ENCODE peak calls at places on chromosome 2, in eight cellular contexts. Q is choroid plexus epithelial cell, R is tibial artery, O is psoas muscle, G is mucosa of descending colon, J is WTC11, A is GM13977, H is bronchial epithelial cell. F is an unnamed sample.

GRCh38 chr2:204842731-204843490 is 297.6 kb downstream of the PARD3B start:
- DNase-seq in H (peak), Q (peak), J (no peak), R (no peak), A (no peak), G (no peak), O (peak), F (no peak)

GRCh38 chr2:98514879-98515570 is 70.4 kb downstream of the INPP4A start:
- DNase-seq in A (peak), J (no peak), R (peak), O (no peak), G (no peak), H (peak), Q (peak), F (no peak)

GRCh38 chr2:36539631-36540030 is 58.3 kb downstream of the FEZ2 start:
- DNase-seq in H (peak), R (no peak), Q (no peak), O (no peak), G (no peak), A (peak), J (no peak), F (no peak)

GRCh38 chr2:232386740-232387450 is 8.3 kb downstream of the ALPP start:
- DNase-seq in A (no peak), O (no peak), H (no peak), G (no peak), R (no peak), J (peak), Q (peak), F (no peak)

GRCh38 chr2:85871494-85872164 is 17.2 kb downstream of the ST3GAL5 start:
- DNase-seq in H (no peak), J (no peak), R (no peak), G (no peak), Q (no peak), O (no peak), A (no peak), F (no peak)

GRCh38 chr2:230054079-230054478 is 14.6 kb downstream of the SLC16A14 start:
- DNase-seq in R (no peak), G (no peak), A (peak), Q (peak), O (no peak), H (peak), J (no peak), F (no peak)

GRCh38 chr2:232339121-232340081 is 39.1 kb upstream of the ALPP start:
- DNase-seq in R (peak), Q (no peak), G (no peak), O (peak), A (no peak), H (no peak), J (peak), F (peak)

GRCh38 chr2:219947575-219947974 is 320.1 kb downstream of the SLC4A3 start:
- DNase-seq in H (no peak), A (no peak), R (no peak), G (no peak), Q (peak), J (no peak), O (no peak), F (no peak)

GRCh38 chr2:216683846-216684245 is 11.5 kb downstream of the IGFBP5 start:
- DNase-seq in R (peak), O (peak), J (no peak), A (no peak), Q (peak), H (peak), G (no peak), F (peak)

GRCh38 chr2:191222507-191222906 is 22.7 kb upstream of the MYO1B start:
- DNase-seq in Q (peak), R (no peak), G (no peak), O (no peak), H (peak), J (no peak), A (no peak), F (no peak)

GRCh38 chr2:143708682-143709081 is 579.5 kb downstream of the ARHGAP15 start:
- DNase-seq in R (no peak), J (no peak), H (no peak), G (no peak), O (no peak), A (no peak), Q (no peak), F (no peak)

GRCh38 chr2:221501210-221501882 is 70.8 kb downstream of the EPHA4 start:
- DNase-seq in O (no peak), A (no peak), G (no peak), R (no peak), Q (peak), H (peak), J (no peak), F (no peak)

GRCh38 chr2:227817940-227818568 is 4.4 kb downstream of the CCL20 start:
- DNase-seq in O (peak), H (peak), Q (peak), R (peak), A (no peak), G (peak), J (peak), F (peak)

GRCh38 chr2:49251766-49252165 is 97.5 kb upstream of the FSHR start:
- DNase-seq in Q (peak), J (no peak), A (no peak), G (no peak), O (no peak), H (peak), R (no peak), F (no peak)

GRCh38 chr2:240326246-240326645 is 109.2 kb upstream of the GPC1 start:
- DNase-seq in O (no peak), R (no peak), H (peak), J (no peak), Q (peak), A (no peak), G (no peak), F (no peak)

GRCh38 chr2:100759901-100760300 is 60.0 kb upstream of the NPAS2 start:
- DNase-seq in Q (no peak), G (no peak), J (no peak), H (no peak), R (no peak), O (no peak), A (no peak), F (no peak)

GRCh38 chr2:109168716-109169115 is 39.7 kb downstream of the SH3RF3 start:
- DNase-seq in R (no peak), A (no peak), O (no peak), G (no peak), Q (peak), J (no peak), H (no peak), F (no peak)

GRCh38 chr2:109168080-109168479 is 39.1 kb downstream of the SH3RF3 start:
- DNase-seq in A (no peak), R (no peak), O (no peak), Q (peak), H (no peak), G (no peak), J (no peak), F (no peak)

GRCh38 chr2:109162999-109163398 is 34.0 kb downstream of the SH3RF3 start:
- DNase-seq in R (peak), Q (peak), A (no peak), H (no peak), O (peak), G (no peak), J (no peak), F (no peak)

GRCh38 chr2:109164739-109165221 is 35.8 kb downstream of the SH3RF3 start:
- DNase-seq in G (no peak), H (no peak), A (no peak), Q (no peak), J (no peak), R (peak), O (no peak), F (no peak)

DNA sequence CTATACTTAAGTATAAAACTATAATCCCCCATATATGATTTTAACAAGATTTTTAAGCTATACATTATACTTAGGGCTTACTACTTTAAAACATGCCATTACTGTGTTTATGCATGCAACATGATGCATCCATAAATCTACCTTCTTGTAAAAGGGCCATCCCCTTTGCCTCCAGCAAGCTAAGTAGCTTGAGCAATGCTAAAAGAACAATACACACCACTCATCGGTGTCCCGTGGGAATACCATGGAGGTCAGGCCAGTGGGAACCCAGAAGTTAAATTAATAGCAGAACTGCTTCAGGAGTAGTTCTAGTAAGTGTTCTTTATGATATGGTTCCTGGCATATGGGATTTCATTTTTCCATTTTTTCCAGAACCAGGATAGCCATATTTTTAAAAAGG is 37.8 kb downstream of the SH3RF3 start:
- DNase-seq in Q (peak), A (no peak), H (no peak), J (no peak), R (no peak), O (no peak), G (no peak), F (no peak)
- TF ChIP-seq CTCF in Q (no peak), A (no peak), H (no peak), J (no peak), R (no peak), O (no peak), G (no peak), F (no peak)

DNA sequence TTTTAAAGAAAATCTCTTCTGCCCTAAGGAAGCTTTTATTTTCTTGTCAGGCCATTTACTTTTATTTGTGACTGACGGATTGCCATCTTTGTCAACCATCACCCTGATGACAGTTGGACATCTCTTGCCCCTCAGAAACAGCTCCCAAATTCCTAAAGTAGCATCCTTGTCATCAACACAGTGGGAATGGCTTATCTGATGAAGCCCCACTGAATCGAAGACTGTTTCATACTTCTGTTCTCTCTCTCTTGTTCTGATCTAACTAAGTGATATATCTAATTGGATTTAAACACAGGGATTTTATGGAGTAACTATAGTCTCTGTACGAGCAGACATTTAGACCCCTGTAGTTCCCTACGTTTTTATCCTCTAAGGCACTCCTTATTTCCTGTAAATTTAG is 285.0 kb downstream of the LRRTM1 start:
- DNase-seq in R (no peak), A (no peak), Q (no peak), G (no peak), O (no peak), J (no peak), H (no peak), F (no peak)
- TF ChIP-seq CTCF in R (no peak), A (no peak), Q (no peak), G (no peak), O (no peak), J (no peak), H (no peak), F (no peak)

GRCh38 chr2:149332364-149332763 is 2.0 kb downstream of the LYPD6 start:
- DNase-seq in R (no peak), H (no peak), A (no peak), O (no peak), J (no peak), Q (no peak), G (no peak), F (no peak)

GRCh38 chr2:149331023-149331400 is 625 bp downstream of the LYPD6 start:
- DNase-seq in A (no peak), Q (no peak), J (peak), G (no peak), O (peak), R (no peak), H (no peak), F (no peak)

GRCh38 chr2:149329068-149329467 is 1.3 kb upstream of the LYPD6 start:
- DNase-seq in H (no peak), G (no peak), R (no peak), O (no peak), A (no peak), J (peak), Q (no peak), F (no peak)

GRCh38 chr2:149330127-149331022 is at the start of gene LYPD6:
- DNase-seq in Q (peak), R (peak), O (peak), A (peak), H (peak), J (peak), G (peak), F (no peak)

GRCh38 chr2:149329470-149330126 is 789 bp upstream of the LYPD6 start:
- DNase-seq in O (peak), H (peak), J (peak), G (peak), Q (peak), A (peak), R (no peak), F (no peak)
- TF ChIP-seq CTCF in O (no peak), H (no peak), J (no peak), G (no peak), Q (no peak), A (no peak), R (no peak), F (no peak)

GRCh38 chr2:53268626-53269025 is 499.0 kb upstream of the CHAC2 start:
- DNase-seq in G (no peak), R (no peak), O (no peak), H (peak), Q (no peak), J (no peak), A (no peak), F (no peak)

GRCh38 chr2:53265900-53266299 is 501.7 kb upstream of the CHAC2 start:
- DNase-seq in Q (no peak), H (no peak), O (no peak), G (no peak), J (no peak), R (no peak), A (no peak), F (no peak)

DNA sequence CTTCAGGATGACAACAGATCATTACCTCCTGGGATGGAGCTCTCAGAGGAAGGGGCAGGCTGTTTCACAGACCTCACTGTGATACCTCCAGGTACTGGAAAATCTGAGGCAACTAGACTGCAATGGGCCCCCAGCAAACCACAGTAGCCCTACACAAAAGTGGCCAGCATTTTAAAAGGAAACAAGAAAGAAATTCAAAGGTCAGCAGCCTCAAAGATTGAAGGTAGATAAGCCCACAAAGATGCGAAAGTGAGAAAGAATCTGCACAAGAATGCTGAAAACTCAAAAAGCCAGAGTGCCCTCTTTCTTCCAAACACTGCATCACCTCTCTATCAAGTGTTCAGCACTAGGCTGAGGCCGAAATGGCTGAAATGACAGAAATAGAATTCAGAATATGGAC is 499.5 kb upstream of the CHAC2 start:
- DNase-seq in J (no peak), R (no peak), G (no peak), A (no peak), O (no peak), Q (no peak), H (no peak), F (no peak)
- TF ChIP-seq CTCF in J (no peak), R (no peak), G (no peak), A (no peak), O (no peak), Q (peak), H (no peak), F (no peak)

GRCh38 chr2:62801814-62802524 is 96.5 kb downstream of the EHBP1 start:
- DNase-seq in Q (peak), G (no peak), R (no peak), H (no peak), O (no peak), A (no peak), J (no peak), F (no peak)
- TF ChIP-seq CTCF in Q (peak), G (no peak), R (no peak), H (peak), O (no peak), A (no peak), J (no peak), F (no peak)

GRCh38 chr2:194822657-194823056 is 834.4 kb upstream of the SLC39A10 start:
- DNase-seq in J (no peak), A (no peak), G (no peak), R (no peak), H (peak), O (no peak), Q (no peak), F (no peak)

GRCh38 chr2:194824450-194824849 is 832.6 kb upstream of the SLC39A10 start:
- DNase-seq in A (no peak), H (no peak), Q (no peak), G (no peak), O (no peak), R (no peak), J (no peak), F (no peak)

GRCh38 chr2:194815475-194815874 is 841.6 kb upstream of the SLC39A10 start:
- DNase-seq in A (no peak), H (peak), G (no peak), J (no peak), R (no peak), O (no peak), Q (peak), F (no peak)

GRCh38 chr2:194822097-194822496 is 834.9 kb upstream of the SLC39A10 start:
- DNase-seq in G (no peak), Q (no peak), O (no peak), J (no peak), A (no peak), R (no peak), H (peak), F (no peak)

DNA sequence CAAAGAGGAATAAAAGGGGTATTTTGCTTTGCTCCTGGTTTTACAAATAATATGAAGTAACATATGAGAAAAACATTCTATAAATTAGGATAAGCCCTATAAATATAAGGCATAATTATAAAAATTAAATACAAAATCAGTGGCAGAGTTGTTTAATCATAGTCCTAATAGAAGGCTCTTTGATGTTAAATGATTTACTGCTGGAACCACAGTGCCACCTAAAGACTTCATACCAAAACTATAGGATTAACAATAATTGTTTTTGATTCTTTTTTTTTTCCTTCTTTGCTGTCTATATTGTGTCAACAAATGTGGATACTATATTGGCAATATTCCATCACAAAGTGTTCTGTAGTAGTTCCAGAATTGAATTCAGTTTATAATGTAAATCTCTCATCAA is 837.7 kb upstream of the SLC39A10 start:
- DNase-seq in A (no peak), J (no peak), Q (peak), H (peak), R (no peak), O (no peak), G (no peak), F (no peak)
- TF ChIP-seq CTCF in A (peak), J (no peak), Q (peak), H (no peak), R (no peak), O (no peak), G (no peak), F (no peak)

GRCh38 chr2:24543252-24543651 is 52.2 kb downstream of the NCOA1 start:
- DNase-seq in J (peak), O (no peak), G (no peak), Q (no peak), R (no peak), H (no peak), A (no peak), F (no peak)
- TF ChIP-seq CTCF in J (peak), O (peak), G (no peak), Q (peak), R (no peak), H (no peak), A (peak), F (peak)

GRCh38 chr2:65319080-65319673 is 91.5 kb downstream of the ACTR2 start:
- DNase-seq in R (no peak), H (no peak), G (no peak), A (no peak), O (no peak), Q (no peak), J (no peak), F (no peak)

GRCh38 chr2:65319674-65320041 is 92.0 kb downstream of the ACTR2 start:
- DNase-seq in H (no peak), J (no peak), A (no peak), O (no peak), R (no peak), Q (no peak), G (no peak), F (no peak)

GRCh38 chr2:65317841-65318240 is 90.2 kb downstream of the ACTR2 start:
- DNase-seq in O (no peak), H (peak), Q (no peak), J (no peak), A (no peak), R (no peak), G (no peak), F (no peak)

GRCh38 chr2:65316072-65316471 is 88.4 kb downstream of the ACTR2 start:
- DNase-seq in O (peak), H (peak), R (peak), A (no peak), Q (no peak), J (no peak), G (no peak), F (no peak)

DNA sequence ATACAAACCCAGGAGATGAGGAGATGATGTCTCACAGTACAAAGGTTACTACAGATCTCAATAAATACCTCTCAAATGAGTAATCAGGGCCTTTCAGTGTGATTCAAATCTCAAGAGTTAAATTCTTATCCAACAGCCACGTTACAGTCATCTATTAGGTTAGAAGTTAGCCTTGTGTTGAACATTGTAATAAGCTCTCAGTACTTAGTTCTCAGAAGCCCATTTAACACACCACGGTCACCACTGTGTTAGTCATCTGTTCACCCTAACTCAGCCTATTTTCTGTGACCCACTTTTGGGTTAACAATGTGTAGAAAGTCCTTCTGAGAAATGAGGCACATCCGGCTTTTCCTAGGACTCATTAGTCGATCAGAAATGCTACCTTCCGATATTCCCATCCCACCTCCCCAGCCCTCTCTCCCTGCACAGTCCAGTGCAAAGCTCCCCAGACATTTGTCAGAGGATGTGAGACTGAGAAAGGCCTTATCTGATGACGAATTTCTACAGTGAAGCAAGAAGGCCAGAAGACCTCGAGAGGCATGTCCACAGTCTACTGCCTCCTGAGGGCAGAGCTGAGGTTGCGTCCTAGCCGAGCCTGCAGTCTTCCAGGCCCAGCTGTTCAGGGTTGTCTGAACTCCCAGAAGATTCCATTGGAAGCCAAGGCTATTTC is 92.5 kb downstream of the ACTR2 start:
- DNase-seq in G (no peak), O (peak), Q (peak), A (peak), R (no peak), J (no peak), H (peak), F (no peak)
- TF ChIP-seq CTCF in G (no peak), O (no peak), Q (peak), A (peak), R (no peak), J (no peak), H (peak), F (peak)